ENCODE peak calls at places on chromosome 18, in four cellular contexts. W, Y, E and P are unnamed samples.
A peak's percentile ranks its signal among the peaks of the same experiment; 100 is the strongest.

GRCh38 chr18:34658101-34658500 is 52.0 kb upstream of the DTNA start:
- DNase-seq in W (no peak), Y (no peak), E (no peak), P (no peak)

GRCh38 chr18:44195394-44196140 is 485.1 kb upstream of the SETBP1 start:
- DNase-seq in W (no peak), Y (no peak), E (no peak), P (no peak)

GRCh38 chr18:12299862-12300261 is 8.2 kb upstream of the TUBB6 start:
- DNase-seq in W (no peak), Y (no peak), E (no peak), P (no peak)

GRCh38 chr18:23689031-23689615 is at the start of gene LAMA3:
- DNase-seq in W (peak; percentile 34), Y (no peak), E (no peak), P (peak; percentile 26)

GRCh38 chr18:74517236-74517630 is 17.1 kb upstream of the CNDP1 start:
- DNase-seq in W (no peak), Y (no peak), E (no peak), P (no peak)

GRCh38 chr18:68991281-68991680 is 193.4 kb downstream of the CCDC102B start:
- DNase-seq in W (no peak), Y (no peak), E (no peak), P (no peak)

GRCh38 chr18:79248495-79249078 is 147.1 kb upstream of the NFATC1 start:
- DNase-seq in W (no peak), Y (no peak), E (no peak), P (no peak)

GRCh38 chr18:49013961-49014604 is 63.3 kb upstream of the SMAD7 start:
- DNase-seq in W (no peak), Y (no peak), E (no peak), P (no peak)

GRCh38 chr18:58682429-58683069 is 11.3 kb downstream of the MALT1 start:
- DNase-seq in W (no peak), Y (no peak), E (no peak), P (peak; percentile 23)

GRCh38 chr18:5456577-5457466 is 87.0 kb downstream of the EPB41L3 start:
- DNase-seq in W (peak; percentile 4), Y (no peak), E (no peak), P (peak; percentile 89)

GRCh38 chr18:8264861-8265411 is 344.3 kb upstream of the RAB12 start:
- DNase-seq in W (no peak), Y (no peak), E (no peak), P (no peak)

GRCh38 chr18:55780591-55781071 is 192.6 kb upstream of the TCF4 start:
- DNase-seq in W (no peak), Y (no peak), E (no peak), P (no peak)

GRCh38 chr18:7035807-7036206 is 81.8 kb downstream of the LAMA1 start:
- DNase-seq in W (no peak), Y (no peak), E (no peak), P (no peak)

GRCh38 chr18:34023471-34023870 is 201.2 kb downstream of the NOL4 start:
- DNase-seq in W (no peak), Y (no peak), E (peak; percentile 19), P (no peak)

GRCh38 chr18:37309861-37310260 is 255.7 kb downstream of the CELF4 start:
- DNase-seq in W (no peak), Y (no peak), E (no peak), P (no peak)